ENCODE peak calls at places on chromosomes 11 and 22, in six cellular contexts. One of them, this sample, is unnamed.
A peak's percentile ranks its signal among the peaks of the same experiment; 100 is the strongest.

GRCh38 chr11:81497202-81497804 is 1236.4 kb downstream of the FAM181B start:
- DNase-seq in T-helper 2 cell: no peak
- DNase-seq in HS-5: no peak
- DNase-seq in activated CD8-positive, alpha-beta memory T cell treated with anti-CD3 and anti-CD28 coated beads for 4 hours: no peak
- DNase-seq in GM04503: no peak
- DNase-seq in stimulated activated CD8-positive, alpha-beta memory T cell treated with anti-CD3 and anti-CD28 coated beads, Interleukin-15, amount 100 ng/mL, for 4 hours: no peak
- DNase-seq in this sample: no peak

GRCh38 chr11:46618789-46619188 is 1.4 kb downstream of the ATG13 start:
- DNase-seq in GM04503: no peak
- DNase-seq in stimulated activated CD8-positive, alpha-beta memory T cell treated with anti-CD3 and anti-CD28 coated beads, Interleukin-15, amount 100 ng/mL, for 4 hours: no peak
- DNase-seq in T-helper 2 cell: no peak
- DNase-seq in activated CD8-positive, alpha-beta memory T cell treated with anti-CD3 and anti-CD28 coated beads for 4 hours: no peak
- DNase-seq in HS-5: no peak
- DNase-seq in this sample: no peak

GRCh38 chr11:32231909-32232493 is 141.1 kb downstream of the RCN1 start:
- DNase-seq in T-helper 2 cell: no peak
- DNase-seq in HS-5: peak; percentile 18
- DNase-seq in activated CD8-positive, alpha-beta memory T cell treated with anti-CD3 and anti-CD28 coated beads for 4 hours: no peak
- DNase-seq in GM04503: peak; percentile 4
- DNase-seq in stimulated activated CD8-positive, alpha-beta memory T cell treated with anti-CD3 and anti-CD28 coated beads, Interleukin-15, amount 100 ng/mL, for 4 hours: no peak
- DNase-seq in this sample: no peak

GRCh38 chr22:23305922-23306374 is 125.6 kb downstream of the BCR start:
- DNase-seq in HS-5: no peak
- DNase-seq in T-helper 2 cell: no peak
- DNase-seq in stimulated activated CD8-positive, alpha-beta memory T cell treated with anti-CD3 and anti-CD28 coated beads, Interleukin-15, amount 100 ng/mL, for 4 hours: no peak
- DNase-seq in GM04503: no peak
- DNase-seq in activated CD8-positive, alpha-beta memory T cell treated with anti-CD3 and anti-CD28 coated beads for 4 hours: no peak
- DNase-seq in this sample: no peak

GRCh38 chr11:16607675-16608644 is 130.5 kb upstream of the C11orf58 start:
- DNase-seq in GM04503: no peak
- DNase-seq in activated CD8-positive, alpha-beta memory T cell treated with anti-CD3 and anti-CD28 coated beads for 4 hours: no peak
- DNase-seq in stimulated activated CD8-positive, alpha-beta memory T cell treated with anti-CD3 and anti-CD28 coated beads, Interleukin-15, amount 100 ng/mL, for 4 hours: no peak
- DNase-seq in T-helper 2 cell: no peak
- DNase-seq in HS-5: no peak
- DNase-seq in this sample: no peak

GRCh38 chr22:46737105-46737975 is 712 bp downstream of the CERK start:
- DNase-seq in stimulated activated CD8-positive, alpha-beta memory T cell treated with anti-CD3 and anti-CD28 coated beads, Interleukin-15, amount 100 ng/mL, for 4 hours: no peak
- DNase-seq in activated CD8-positive, alpha-beta memory T cell treated with anti-CD3 and anti-CD28 coated beads for 4 hours: no peak
- DNase-seq in HS-5: no peak
- DNase-seq in GM04503: no peak
- DNase-seq in T-helper 2 cell: peak; percentile 59
- DNase-seq in this sample: peak; percentile 30

GRCh38 chr11:36019722-36020121 is 75.9 kb downstream of the LDLRAD3 start:
- DNase-seq in HS-5: no peak
- DNase-seq in GM04503: no peak
- DNase-seq in stimulated activated CD8-positive, alpha-beta memory T cell treated with anti-CD3 and anti-CD28 coated beads, Interleukin-15, amount 100 ng/mL, for 4 hours: no peak
- DNase-seq in activated CD8-positive, alpha-beta memory T cell treated with anti-CD3 and anti-CD28 coated beads for 4 hours: no peak
- DNase-seq in T-helper 2 cell: no peak
- DNase-seq in this sample: no peak

GRCh38 chr11:35539256-35539655 is 13.8 kb upstream of the PAMR1 start:
- DNase-seq in T-helper 2 cell: no peak
- DNase-seq in GM04503: no peak
- DNase-seq in activated CD8-positive, alpha-beta memory T cell treated with anti-CD3 and anti-CD28 coated beads for 4 hours: no peak
- DNase-seq in stimulated activated CD8-positive, alpha-beta memory T cell treated with anti-CD3 and anti-CD28 coated beads, Interleukin-15, amount 100 ng/mL, for 4 hours: no peak
- DNase-seq in HS-5: no peak
- DNase-seq in this sample: no peak